ENCODE peak calls at places on chromosomes 12 and 14, in five cellular contexts. One of them, this sample, is unnamed. For H3K9me3, the result is how much of the 10 kb centered on the place peaks cover.

GRCh38 chr14:72608391-72609204 is 285.3 kb downstream of the DPF3 start:
- DNase-seq in neuronal stem cell: no peak
- DNase-seq in HCT116: peak
- DNase-seq in hepatocyte: peak
- DNase-seq in GM23248: peak
- DNase-seq in this sample: no peak

GRCh38 chr14:73467377-73467776 is 9.0 kb upstream of the NUMB start:
- DNase-seq in HCT116: no peak
- DNase-seq in neuronal stem cell: no peak
- DNase-seq in hepatocyte: no peak
- DNase-seq in GM23248: peak
- DNase-seq in this sample: no peak

GRCh38 chr14:59184396-59184795 is 4.1 kb upstream of the DAAM1 start:
- DNase-seq in hepatocyte: no peak
- DNase-seq in GM23248: peak
- DNase-seq in neuronal stem cell: no peak
- DNase-seq in HCT116: no peak
- DNase-seq in this sample: no peak

GRCh38 chr12:3252416-3252815 is 175.2 kb downstream of the TSPAN9 start:
- DNase-seq in hepatocyte: peak
- DNase-seq in GM23248: peak
- DNase-seq in neuronal stem cell: no peak
- DNase-seq in HCT116: no peak
- DNase-seq in this sample: no peak

GRCh38 chr12:104658085-104658484 is 201.3 kb downstream of the CHST11 start:
- DNase-seq in GM23248: no peak
- DNase-seq in neuronal stem cell: no peak
- DNase-seq in hepatocyte: no peak
- DNase-seq in HCT116: no peak
- DNase-seq in this sample: no peak

GRCh38 chr12:111242190-111242589 is 126.7 kb downstream of the PHETA1 start:
- DNase-seq in hepatocyte: no peak
- DNase-seq in GM23248: no peak
- DNase-seq in neuronal stem cell: no peak
- DNase-seq in HCT116: no peak
- DNase-seq in this sample: no peak

GRCh38 chr14:102695172-102695569 is 82.1 kb upstream of the TRAF3 start:
- DNase-seq in GM23248: no peak
- DNase-seq in neuronal stem cell: no peak
- DNase-seq in hepatocyte: no peak
- DNase-seq in HCT116: no peak
- DNase-seq in this sample: no peak

GRCh38 chr14:103476631-103477030 is 46.0 kb downstream of the CKB start:
- DNase-seq in neuronal stem cell: no peak
- DNase-seq in HCT116: no peak
- DNase-seq in hepatocyte: no peak
- DNase-seq in GM23248: no peak
- DNase-seq in this sample: no peak

GRCh38 chr12:93571360-93571853 is 1.1 kb upstream of the SOCS2 start:
- DNase-seq in HCT116: peak
- DNase-seq in hepatocyte: peak
- DNase-seq in GM23248: peak
- DNase-seq in neuronal stem cell: peak
- DNase-seq in this sample: no peak

GRCh38 chr12:101642115-101643067 is 47.6 kb downstream of the MYBPC1 start:
- DNase-seq in HCT116: no peak
- DNase-seq in hepatocyte: peak
- DNase-seq in neuronal stem cell: peak
- DNase-seq in GM23248: no peak
- DNase-seq in this sample: no peak

GRCh38 chr12:65858831-65859230 is 34.5 kb downstream of the HMGA2 start:
- DNase-seq in hepatocyte: no peak
- DNase-seq in HCT116: no peak
- DNase-seq in neuronal stem cell: no peak
- DNase-seq in GM23248: peak
- DNase-seq in this sample: no peak

GRCh38 chr12:25811656-25812126 is 146.8 kb upstream of the RASSF8 start:
- DNase-seq in neuronal stem cell: no peak
- DNase-seq in hepatocyte: peak
- DNase-seq in GM23248: peak
- DNase-seq in HCT116: peak
- DNase-seq in this sample: no peak

GRCh38 chr14:20460458-20461229 is 590 bp downstream of the PIP4P1 start:
- DNase-seq in neuronal stem cell: no peak
- DNase-seq in GM23248: peak
- DNase-seq in hepatocyte: peak
- DNase-seq in HCT116: no peak
- DNase-seq in this sample: peak

GRCh38 chr12:127165567-127166392 is 1101.2 kb upstream of the TMEM132C start:
- DNase-seq in neuronal stem cell: peak
- DNase-seq in hepatocyte: peak
- DNase-seq in GM23248: peak
- DNase-seq in HCT116: peak
- DNase-seq in this sample: no peak

GRCh38 chr12:122437656-122438121 is 15.2 kb upstream of the CLIP1 start:
- DNase-seq in HCT116: no peak
- DNase-seq in GM23248: peak
- DNase-seq in hepatocyte: no peak
- DNase-seq in neuronal stem cell: no peak
- DNase-seq in this sample: no peak

GRCh38 chr12:84814664-84815245 is 97.8 kb downstream of the SLC6A15 start:
- DNase-seq in HCT116: no peak
- DNase-seq in hepatocyte: no peak
- DNase-seq in GM23248: peak
- DNase-seq in neuronal stem cell: no peak
- DNase-seq in this sample: no peak

GRCh38 chr12:57611116-57611809 is at the start of gene ARHGEF25:
- DNase-seq in neuronal stem cell: peak
- DNase-seq in GM23248: peak
- DNase-seq in hepatocyte: peak
- DNase-seq in HCT116: no peak
- DNase-seq in this sample: peak

GRCh38 chr12:15899282-15899870 is 11.8 kb upstream of the DERA start:
- DNase-seq in GM23248: peak
- DNase-seq in hepatocyte: peak
- DNase-seq in neuronal stem cell: no peak
- DNase-seq in HCT116: no peak
- DNase-seq in this sample: peak

GRCh38 chr12:46419675-46420074 is 47.1 kb upstream of the SLC38A2 start:
- DNase-seq in HCT116: no peak
- DNase-seq in GM23248: no peak
- DNase-seq in hepatocyte: no peak
- DNase-seq in neuronal stem cell: no peak
- DNase-seq in this sample: no peak

GRCh38 chr14:98742001-98742400 is 530.0 kb downstream of the BCL11B start:
- DNase-seq in neuronal stem cell: no peak
- DNase-seq in hepatocyte: no peak
- DNase-seq in HCT116: no peak
- DNase-seq in GM23248: no peak
- DNase-seq in this sample: no peak

GRCh38 chr12:57803317-57803893 is 15.1 kb downstream of the AVIL start:
- DNase-seq in neuronal stem cell: no peak
- DNase-seq in HCT116: peak
- DNase-seq in GM23248: peak
- DNase-seq in hepatocyte: peak
- DNase-seq in this sample: peak

GRCh38 chr14:99581371-99581770 is 22.6 kb downstream of the CCDC85C start:
- DNase-seq in hepatocyte: no peak
- DNase-seq in GM23248: no peak
- DNase-seq in neuronal stem cell: peak
- DNase-seq in HCT116: no peak
- DNase-seq in this sample: no peak

GRCh38 chr12:104303538-104304151 is at the start of gene EID3:
- DNase-seq in neuronal stem cell: peak
- DNase-seq in GM23248: peak
- DNase-seq in HCT116: no peak
- DNase-seq in hepatocyte: peak
- DNase-seq in this sample: no peak

GRCh38 chr12:93896427-93896826 is 219.3 kb downstream of the CRADD start:
- DNase-seq in neuronal stem cell: no peak
- DNase-seq in GM23248: peak
- DNase-seq in HCT116: no peak
- DNase-seq in hepatocyte: no peak
- DNase-seq in this sample: no peak

GRCh38 chr12:13135336-13136178 is 32.1 kb upstream of the GSG1 start:
- DNase-seq in neuronal stem cell: no peak
- DNase-seq in HCT116: peak
- DNase-seq in hepatocyte: peak
- DNase-seq in GM23248: peak
- DNase-seq in this sample: no peak

GRCh38 chr14:37658174-37658573 is 62.7 kb downstream of the TTC6 start:
- DNase-seq in hepatocyte: no peak
- DNase-seq in neuronal stem cell: no peak
- DNase-seq in HCT116: no peak
- DNase-seq in GM23248: no peak
- DNase-seq in this sample: no peak

GRCh38 chr12:10392394-10392930 is 2.6 kb upstream of the KLRK1 start:
- DNase-seq in hepatocyte: peak
- DNase-seq in GM23248: peak
- DNase-seq in HCT116: peak
- DNase-seq in neuronal stem cell: no peak
- DNase-seq in this sample: no peak

GRCh38 chr12:77954156-77954555 is 123.5 kb downstream of the NAV3 start:
- DNase-seq in GM23248: peak
- DNase-seq in hepatocyte: no peak
- DNase-seq in HCT116: no peak
- DNase-seq in neuronal stem cell: no peak
- DNase-seq in this sample: no peak

GRCh38 chr14:94753067-94753466 is 16.8 kb downstream of the GSC start:
- DNase-seq in neuronal stem cell: no peak
- DNase-seq in HCT116: no peak
- DNase-seq in hepatocyte: no peak
- DNase-seq in GM23248: no peak
- DNase-seq in this sample: no peak

GRCh38 chr12:13851828-13852227 is 129.6 kb downstream of the GRIN2B start:
- DNase-seq in GM23248: no peak
- DNase-seq in hepatocyte: no peak
- DNase-seq in HCT116: no peak
- DNase-seq in neuronal stem cell: peak
- DNase-seq in this sample: no peak

GRCh38 chr12:89040146-89040964 is 311.9 kb downstream of the DUSP6 start:
- DNase-seq in hepatocyte: no peak
- DNase-seq in neuronal stem cell: no peak
- DNase-seq in HCT116: no peak
- DNase-seq in GM23248: peak
- DNase-seq in this sample: no peak

GRCh38 chr14:20679907-20680306 is 4.5 kb upstream of the RNASE4 start:
- DNase-seq in HCT116: no peak
- DNase-seq in hepatocyte: peak
- DNase-seq in GM23248: peak
- DNase-seq in neuronal stem cell: no peak
- DNase-seq in this sample: no peak

GRCh38 chr12:32302218-32302826 is 97.0 kb upstream of the FGD4 start:
- DNase-seq in GM23248: peak
- DNase-seq in HCT116: peak
- DNase-seq in neuronal stem cell: no peak
- DNase-seq in hepatocyte: peak
- DNase-seq in this sample: peak

GRCh38 chr14:65255583-65256443 is 153.5 kb upstream of the MAX start:
- DNase-seq in GM23248: no peak
- DNase-seq in neuronal stem cell: no peak
- DNase-seq in hepatocyte: peak
- DNase-seq in HCT116: peak
- DNase-seq in this sample: no peak

DNA sequence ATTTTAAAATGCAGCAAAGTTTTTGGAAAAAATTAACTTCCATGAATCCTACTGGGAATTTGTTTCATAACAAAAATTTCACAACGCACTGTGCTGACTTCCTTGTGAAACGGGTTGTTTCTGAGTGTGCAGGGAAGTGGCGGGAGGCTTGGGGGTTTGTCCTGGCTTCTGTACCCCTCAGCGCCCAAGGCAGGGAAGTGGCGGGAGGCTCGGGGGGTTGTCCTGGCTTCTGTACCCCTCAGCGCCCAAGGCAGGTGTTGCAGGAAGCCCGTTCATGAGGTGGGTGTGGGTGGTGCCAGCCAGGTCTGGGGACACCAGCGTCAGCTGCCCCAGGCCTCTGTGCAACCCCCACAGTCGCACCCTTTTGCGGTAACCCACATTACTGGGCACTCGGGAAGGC is 25.1 kb downstream of the ADGRD1 start:
- DNase-seq in hepatocyte: no peak
- DNase-seq in HCT116: no peak
- DNase-seq in neuronal stem cell: no peak
- DNase-seq in GM23248: no peak
- DNase-seq in this sample: no peak
- H2AFZ ChIP-seq in hepatocyte: no peak
- H2AFZ ChIP-seq in HCT116: no peak
- H2AFZ ChIP-seq in neuronal stem cell: no peak
- H2AFZ ChIP-seq in GM23248: no peak
- H2AFZ ChIP-seq in this sample: no peak

GRCh38 chr12:2018401-2018800 is 14.1 kb upstream of the DCP1B start:
- DNase-seq in neuronal stem cell: no peak
- DNase-seq in GM23248: no peak
- DNase-seq in hepatocyte: no peak
- DNase-seq in HCT116: no peak
- DNase-seq in this sample: no peak
- H3K9me3 ChIP-seq in neuronal stem cell: under half
- H3K9me3 ChIP-seq in GM23248: under half
- H3K9me3 ChIP-seq in hepatocyte: under half
- H3K9me3 ChIP-seq in HCT116: under half
- H3K9me3 ChIP-seq in this sample: under half

DNA sequence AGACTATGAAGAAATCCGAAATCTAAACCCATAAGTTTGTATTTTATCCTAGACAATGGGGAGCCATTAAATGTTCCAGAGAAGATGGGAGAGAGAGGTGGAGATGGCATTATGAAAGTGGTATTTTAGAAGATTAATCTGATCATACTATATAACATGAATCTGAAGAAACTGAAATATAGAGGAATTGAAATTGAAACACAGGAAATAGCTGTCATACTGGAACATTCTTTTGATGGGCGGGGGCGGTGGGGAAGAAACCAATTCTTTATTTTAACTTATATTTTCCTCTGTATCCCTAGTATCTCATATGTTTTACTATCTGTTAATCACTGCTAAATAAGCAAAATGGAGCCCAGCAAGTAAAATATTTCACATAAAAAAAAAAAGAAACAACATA is 27.0 kb upstream of the FOXN3 start:
- DNase-seq in neuronal stem cell: no peak
- DNase-seq in GM23248: no peak
- DNase-seq in HCT116: no peak
- DNase-seq in hepatocyte: no peak
- DNase-seq in this sample: no peak
- H2AFZ ChIP-seq in neuronal stem cell: no peak
- H2AFZ ChIP-seq in GM23248: peak
- H2AFZ ChIP-seq in HCT116: no peak
- H2AFZ ChIP-seq in hepatocyte: no peak
- H2AFZ ChIP-seq in this sample: no peak

DNA sequence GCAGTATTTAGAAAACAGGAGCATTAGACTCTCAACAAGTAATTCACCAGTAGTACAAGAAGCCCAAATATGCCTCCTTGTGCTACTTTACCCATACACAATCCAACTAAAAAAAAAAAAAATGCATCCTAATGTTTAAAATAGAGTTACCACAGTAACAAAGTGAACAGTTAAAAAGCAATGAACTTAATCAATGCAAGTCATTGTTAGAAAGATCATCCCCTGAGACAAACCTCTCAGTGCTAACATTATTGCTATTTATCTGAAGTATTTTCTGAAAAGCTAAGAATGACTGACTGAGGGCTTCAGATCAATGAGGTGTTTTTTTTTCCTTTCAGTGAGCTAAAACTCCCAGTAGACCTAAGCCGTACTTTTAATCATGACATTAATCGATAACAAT is 123.2 kb downstream of the PRKD1 start:
- DNase-seq in neuronal stem cell: no peak
- DNase-seq in HCT116: no peak
- DNase-seq in hepatocyte: no peak
- DNase-seq in GM23248: no peak
- DNase-seq in this sample: no peak
- H3K9me3 ChIP-seq in neuronal stem cell: under half
- H3K9me3 ChIP-seq in HCT116: under half
- H3K9me3 ChIP-seq in hepatocyte: under half
- H3K9me3 ChIP-seq in GM23248: under half
- H3K9me3 ChIP-seq in this sample: under half